ENCODE peak calls at places on chromosomes 13 and 19, in five cellular contexts. E, A, X, B and W are unnamed samples.

GRCh38 chr19:47273313-47274070 is 1.2 kb upstream of the INAFM1 start:
- DNase-seq in X (peak; percentile 89), E (peak; percentile 84), A (peak; percentile 80), B (peak; percentile 90), W (peak; percentile 91)

GRCh38 chr13:55815458-55816033 is 1325.2 kb upstream of the PRR20A start:
- DNase-seq in E (no peak), A (no peak), B (no peak), X (no peak), W (no peak)

GRCh38 chr13:38582133-38582532 is 104.7 kb upstream of the FREM2 start:
- DNase-seq in B (no peak), X (peak; percentile 35), E (peak; percentile 34), A (no peak), W (peak; percentile 14)

GRCh38 chr19:55581828-55582223 is 1.2 kb upstream of the ZNF579 start:
- DNase-seq in B (no peak), A (no peak), X (no peak), E (no peak), W (no peak)

GRCh38 chr19:27993619-27994018 is 1219.3 kb downstream of the UQCRFS1 start:
- DNase-seq in X (no peak), B (no peak), A (no peak), E (no peak), W (no peak)

GRCh38 chr13:66835040-66835628 is 395.0 kb downstream of the PCDH9 start:
- DNase-seq in B (peak; percentile 71), A (no peak), X (peak; percentile 77), E (no peak), W (peak; percentile 47)

GRCh38 chr13:41345921-41346589 is 35.0 kb downstream of the NAA16 start:
- DNase-seq in E (no peak), X (no peak), A (no peak), B (no peak), W (no peak)

GRCh38 chr13:99614465-99614885 is 113.2 kb downstream of the TM9SF2 start:
- DNase-seq in B (no peak), A (no peak), E (no peak), X (peak; percentile 69), W (peak; percentile 21)

GRCh38 chr13:38686635-38687245 is at the start of gene FREM2:
- DNase-seq in A (no peak), B (peak; percentile 84), X (peak; percentile 91), E (peak; percentile 75), W (peak; percentile 58)

GRCh38 chr19:41595258-41595889 is 19.4 kb downstream of the CEACAM21 start:
- DNase-seq in E (peak; percentile 19), X (peak; percentile 70), A (peak; percentile 59), B (peak; percentile 34), W (peak; percentile 87)

GRCh38 chr13:70622785-70623184 is 514.5 kb upstream of the KLHL1 start:
- DNase-seq in E (no peak), B (no peak), X (no peak), A (no peak), W (no peak)

GRCh38 chr19:44587863-44588752 is 25.3 kb upstream of the IGSF23 start:
- DNase-seq in X (no peak), B (no peak), A (no peak), E (no peak), W (peak; percentile 97)

GRCh38 chr13:31234729-31235128 is 35.0 kb downstream of the B3GLCT start:
- DNase-seq in B (no peak), X (peak; percentile 43), E (no peak), A (no peak), W (no peak)

GRCh38 chr19:14116918-14117578 is 514 bp downstream of the PRKACA start:
- DNase-seq in E (no peak), A (no peak), B (no peak), X (peak; percentile 62), W (no peak)

GRCh38 chr13:104641309-104641708 is 1575.1 kb upstream of the SLC10A2 start:
- DNase-seq in E (no peak), A (no peak), X (no peak), B (no peak), W (no peak)